ENCODE peak calls at places on chromosomes 16 and 17, in nine cellular contexts. T, W, S, A, D, C, M, L and V are unnamed samples.

GRCh38 chr16:9082422-9082821 is 9.0 kb upstream of the HAPSTR1 start:
- DNase-seq in T (no peak), W (no peak), S (no peak), A (no peak), D (no peak), C (no peak), M (no peak), L (no peak), V (no peak)

GRCh38 chr17:55430531-55431228 is 9.0 kb upstream of the MMD start:
- DNase-seq in T (no peak), W (no peak), S (no peak), A (no peak), D (no peak), C (no peak), M (no peak), L (no peak), V (no peak)

GRCh38 chr17:68288375-68288774 is 2.6 kb downstream of the SLC16A6 start:
- DNase-seq in T (no peak), W (no peak), S (no peak), A (no peak), D (no peak), C (no peak), M (peak), L (peak), V (peak)

GRCh38 chr17:15651001-15651582 is 31.6 kb upstream of the FBXW10B start:
- DNase-seq in T (peak), W (no peak), S (no peak), A (no peak), D (no peak), C (no peak), M (peak), L (no peak), V (no peak)

GRCh38 chr16:49836218-49836617 is 19.7 kb downstream of the ZNF423 start:
- DNase-seq in T (no peak), W (no peak), S (no peak), A (no peak), D (no peak), C (no peak), M (no peak), L (no peak), V (no peak)

GRCh38 chr17:18946536-18946935 is 5.4 kb upstream of the SLC5A10 start:
- DNase-seq in T (no peak), W (no peak), S (no peak), A (no peak), D (no peak), C (no peak), M (no peak), L (no peak), V (no peak)

GRCh38 chr17:62597920-62598319 is 29.6 kb upstream of the MRC2 start:
- DNase-seq in T (no peak), W (no peak), S (no peak), A (no peak), D (peak), C (no peak), M (no peak), L (no peak), V (no peak)

GRCh38 chr16:72637306-72637705 is 410.6 kb downstream of the ZFHX3 start:
- DNase-seq in T (no peak), W (peak), S (peak), A (no peak), D (no peak), C (no peak), M (no peak), L (no peak), V (no peak)

GRCh38 chr16:82651921-82652601 is 25.3 kb downstream of the CDH13 start:
- DNase-seq in T (no peak), W (no peak), S (no peak), A (no peak), D (no peak), C (no peak), M (no peak), L (peak), V (no peak)

GRCh38 chr17:50184611-50185398 is 16.6 kb downstream of the COL1A1 start:
- DNase-seq in T (no peak), W (no peak), S (no peak), A (no peak), D (peak), C (no peak), M (peak), L (peak), V (no peak)

GRCh38 chr17:77734371-77735050 is 224.0 kb upstream of the TNRC6C start:
- DNase-seq in T (peak), W (no peak), S (peak), A (peak), D (peak), C (peak), M (no peak), L (no peak), V (peak)

GRCh38 chr16:88960516-88960915 is 16.5 kb downstream of the CBFA2T3 start:
- DNase-seq in T (no peak), W (no peak), S (no peak), A (no peak), D (no peak), C (no peak), M (no peak), L (no peak), V (no peak)

GRCh38 chr17:72502111-72502939 is 381.5 kb downstream of the SOX9 start:
- DNase-seq in T (no peak), W (peak), S (no peak), A (no peak), D (peak), C (peak), M (no peak), L (no peak), V (no peak)

GRCh38 chr17:61235821-61236197 is 163.8 kb upstream of the TBX2 start:
- DNase-seq in T (no peak), W (peak), S (no peak), A (no peak), D (no peak), C (no peak), M (no peak), L (no peak), V (no peak)

GRCh38 chr16:55809851-55810250 is 23.0 kb downstream of the CES1 start:
- DNase-seq in T (no peak), W (no peak), S (no peak), A (no peak), D (no peak), C (no peak), M (no peak), L (no peak), V (no peak)

GRCh38 chr17:38415250-38416194 is 12.7 kb upstream of the ARHGAP23 start:
- DNase-seq in T (peak), W (peak), S (no peak), A (peak), D (no peak), C (peak), M (peak), L (peak), V (no peak)

GRCh38 chr17:38738007-38738662 is 8.0 kb downstream of the CISD3 start:
- DNase-seq in T (no peak), W (no peak), S (no peak), A (no peak), D (no peak), C (no peak), M (no peak), L (no peak), V (no peak)

GRCh38 chr16:23855010-23855409 is 19.2 kb downstream of the PRKCB start:
- DNase-seq in T (no peak), W (no peak), S (no peak), A (no peak), D (no peak), C (no peak), M (no peak), L (no peak), V (no peak)

GRCh38 chr17:42679001-42679491 is 2.3 kb upstream of the PLEKHH3 start:
- DNase-seq in T (no peak), W (peak), S (peak), A (peak), D (peak), C (peak), M (peak), L (peak), V (no peak)

GRCh38 chr16:51500306-51500705 is 349.2 kb upstream of the SALL1 start:
- DNase-seq in T (no peak), W (peak), S (no peak), A (peak), D (no peak), C (no peak), M (no peak), L (no peak), V (no peak)

GRCh38 chr16:67989322-67990017 is 9.2 kb upstream of the DPEP3 start:
- DNase-seq in T (no peak), W (no peak), S (no peak), A (no peak), D (no peak), C (no peak), M (peak), L (peak), V (no peak)

GRCh38 chr16:70708381-70709253 is 22.8 kb upstream of the MTSS2 start:
- DNase-seq in T (no peak), W (no peak), S (peak), A (no peak), D (no peak), C (no peak), M (no peak), L (no peak), V (no peak)

GRCh38 chr16:19853132-19853972 is 31.3 kb downstream of the GPRC5B start:
- DNase-seq in T (no peak), W (no peak), S (no peak), A (no peak), D (no peak), C (no peak), M (no peak), L (no peak), V (no peak)

GRCh38 chr16:57627184-57627871 is 1.1 kb upstream of the ADGRG1 start:
- DNase-seq in T (peak), W (peak), S (peak), A (no peak), D (no peak), C (no peak), M (no peak), L (no peak), V (no peak)
- TF ChIP-seq CTCF in T (no peak), W (peak), S (peak), A (no peak), D (no peak), C (no peak), M (no peak), L (no peak), V (no peak)

DNA sequence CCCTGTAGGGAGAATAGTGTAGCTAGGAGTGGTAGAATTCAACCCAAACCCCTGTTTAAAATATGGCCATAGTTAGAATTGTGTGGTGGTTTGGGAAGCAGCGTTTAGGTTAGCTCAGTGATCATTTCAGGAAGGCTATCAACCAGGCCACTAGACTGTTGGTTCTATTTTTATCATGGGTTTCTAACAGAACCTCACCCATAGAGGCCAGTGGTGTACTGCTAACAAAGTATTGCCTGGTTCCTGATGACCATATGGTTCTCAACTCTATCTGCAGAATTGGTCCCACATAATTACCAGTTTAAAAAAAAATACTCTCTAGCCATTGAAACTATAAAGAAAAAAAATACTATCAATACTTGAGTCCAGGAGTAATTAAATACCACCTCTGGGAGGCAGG is 70.5 kb upstream of the RASL10B start:
- DNase-seq in T (no peak), W (no peak), S (no peak), A (no peak), D (no peak), C (no peak), M (no peak), L (no peak), V (no peak)
- TF ChIP-seq CTCF in T (no peak), W (peak), S (no peak), A (no peak), D (no peak), C (no peak), M (no peak), L (no peak), V (no peak)

DNA sequence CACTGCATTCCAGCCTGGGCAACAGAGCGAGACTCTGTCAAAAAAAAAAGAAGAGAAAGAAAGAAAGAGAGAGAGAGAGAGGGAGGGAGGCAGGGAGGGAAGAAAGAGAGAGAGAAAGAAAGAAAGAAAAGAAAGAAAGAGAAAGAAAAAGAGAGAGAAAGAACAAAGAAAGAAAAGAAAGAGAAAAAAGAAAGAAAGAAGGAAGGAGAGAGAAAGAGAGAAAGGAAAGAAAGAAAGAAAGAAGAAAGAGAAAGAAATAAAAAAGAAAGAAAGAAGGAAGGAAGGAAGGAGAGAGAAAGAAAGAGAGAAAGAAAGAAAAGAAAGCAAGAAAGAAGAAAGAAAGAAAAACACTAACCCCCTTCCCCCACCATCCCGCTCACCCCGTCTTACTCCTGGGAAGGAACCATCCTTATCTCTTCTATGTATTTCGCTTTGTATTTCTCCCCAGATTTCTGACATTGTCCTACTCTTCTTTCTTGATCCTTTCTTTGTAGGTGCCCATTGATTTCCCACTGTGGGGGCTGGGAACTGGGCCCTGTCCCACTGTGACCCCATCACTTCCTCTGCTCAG is 20.9 kb downstream of the ALOX15 start:
- DNase-seq in T (no peak), W (no peak), S (no peak), A (no peak), D (no peak), C (no peak), M (no peak), L (no peak), V (no peak)
- TF ChIP-seq CTCF in T (no peak), W (no peak), S (no peak), A (no peak), D (no peak), C (no peak), M (no peak), L (no peak), V (no peak)

GRCh38 chr16:30786936-30787612 is at the start of gene ZNF629:
- DNase-seq in T (peak), W (peak), S (peak), A (peak), D (peak), C (peak), M (no peak), L (peak), V (peak)
- TF ChIP-seq CTCF in T (no peak), W (no peak), S (no peak), A (no peak), D (no peak), C (no peak), M (no peak), L (no peak), V (no peak)